ENCODE peak calls at places on chromosome X, in four cellular contexts. R, B, D and M are unnamed samples. For H3K4me1, H3K9me3 and H3K36me3, the result is how much of the 10 kb centered on the place peaks cover.

GRCh38 chrX:45295587-45295986 is 94.9 kb upstream of the DIPK2B start:
- DNase-seq in B (peak), R (no peak), D (peak), M (no peak)

GRCh38 chrX:20965270-20966044 is 408.8 kb upstream of the CNKSR2 start:
- DNase-seq in R (no peak), B (no peak), D (no peak), M (no peak)

GRCh38 chrX:124719060-124719459 is 372.7 kb downstream of the SH2D1A start:
- DNase-seq in R (no peak), D (no peak), B (no peak), M (no peak)

GRCh38 chrX:95484781-95485180 is 1199.9 kb upstream of the DIAPH2 start:
- DNase-seq in D (no peak), R (no peak), B (no peak), M (no peak)

GRCh38 chrX:118216488-118216887 is 99.9 kb upstream of the KLHL13 start:
- DNase-seq in B (peak), D (peak), R (no peak), M (peak)

GRCh38 chrX:96004386-96004785 is 680.3 kb upstream of the DIAPH2 start:
- DNase-seq in D (no peak), R (no peak), B (no peak), M (no peak)

GRCh38 chrX:2514131-2514530 is 13.4 kb upstream of the DHRSX start:
- DNase-seq in D (no peak), B (no peak), R (peak), M (no peak)

GRCh38 chrX:78708171-78708570 is 39.3 kb upstream of the LPAR4 start:
- DNase-seq in B (peak), D (no peak), R (no peak), M (no peak)

GRCh38 chrX:139267858-139268257 is 262.7 kb upstream of the F9 start:
- DNase-seq in D (no peak), B (no peak), R (no peak), M (no peak)

GRCh38 chrX:100895365-100896075 is 21.4 kb upstream of the NOX1 start:
- DNase-seq in R (peak), B (peak), D (peak), M (no peak)

GRCh38 chrX:9390693-9391368 is 74.0 kb upstream of the TBL1X start:
- DNase-seq in D (no peak), B (no peak), R (no peak), M (no peak)

GRCh38 chrX:9604111-9604907 is 139.5 kb downstream of the TBL1X start:
- DNase-seq in D (peak), B (no peak), R (no peak), M (no peak)

GRCh38 chrX:32673193-32673592 is 538.2 kb downstream of the DMD start:
- DNase-seq in R (peak), D (no peak), B (peak), M (no peak)

GRCh38 chrX:152635941-152636340 is 1.8 kb upstream of the GABRQ start:
- DNase-seq in R (peak), B (peak), D (peak), M (peak)

GRCh38 chrX:74579597-74580209 is 34.7 kb downstream of the RLIM start:
- DNase-seq in R (no peak), D (no peak), B (no peak), M (no peak)

GRCh38 chrX:103461156-103461555 is 58.1 kb downstream of the RAB40A start:
- DNase-seq in R (no peak), D (no peak), B (no peak), M (no peak)

GRCh38 chrX:102154900-102155805 is 624 bp downstream of the BEX5 start:
- DNase-seq in R (no peak), D (peak), B (peak), M (peak)

DNA sequence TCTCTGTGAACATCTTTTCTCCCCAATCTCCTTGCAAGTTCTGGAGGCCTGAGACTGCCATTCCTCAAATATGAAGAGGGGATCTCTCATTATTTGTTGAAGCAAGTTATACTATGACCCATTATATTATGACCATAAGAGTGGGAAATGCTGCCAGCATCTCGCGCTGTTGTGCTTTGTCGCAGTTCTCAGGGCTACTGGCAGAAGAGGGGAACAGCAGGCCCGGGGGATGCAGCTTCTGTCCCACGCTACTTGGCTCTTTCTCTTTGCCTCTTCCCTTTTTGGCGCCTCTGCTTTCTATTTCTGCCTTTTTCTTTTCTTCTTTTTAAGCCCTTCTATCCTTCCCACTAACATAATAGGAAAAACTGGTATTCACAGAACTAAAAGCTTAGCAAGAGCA is 64.2 kb downstream of the GEMIN8 start:
- DNase-seq in R (no peak), D (no peak), B (no peak), M (no peak)
- H3K4me1 ChIP-seq in R (under half), D (under half), B (under half), M (under half)

DNA sequence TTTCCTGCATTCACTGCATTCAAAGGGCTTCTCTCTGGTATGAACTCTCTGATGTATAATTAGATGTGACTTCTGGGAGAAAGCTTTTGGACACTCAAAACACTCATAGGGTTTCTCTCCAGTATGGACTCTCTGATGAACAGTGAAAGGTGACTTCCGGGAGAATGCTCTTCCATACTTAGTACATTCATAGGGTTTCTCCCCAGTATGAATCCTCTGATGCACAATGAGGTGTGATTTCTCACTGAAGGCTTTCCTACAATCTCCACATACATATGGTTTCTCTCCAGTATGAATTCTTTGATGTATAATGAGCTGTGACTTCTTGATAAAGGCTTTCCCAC is 12.2 kb downstream of the ZNF630 start:
- DNase-seq in B (no peak), D (no peak), R (no peak), M (no peak)
- H3K9me3 ChIP-seq in B (under half), D (under half), R (under half), M (under half)

GRCh38 chrX:109667986-109668385 is 43.0 kb upstream of the KCNE5 start:
- DNase-seq in D (no peak), B (no peak), R (no peak), M (no peak)
- H3K36me3 ChIP-seq in D (under half), B (under half), R (half or more), M (under half)

DNA sequence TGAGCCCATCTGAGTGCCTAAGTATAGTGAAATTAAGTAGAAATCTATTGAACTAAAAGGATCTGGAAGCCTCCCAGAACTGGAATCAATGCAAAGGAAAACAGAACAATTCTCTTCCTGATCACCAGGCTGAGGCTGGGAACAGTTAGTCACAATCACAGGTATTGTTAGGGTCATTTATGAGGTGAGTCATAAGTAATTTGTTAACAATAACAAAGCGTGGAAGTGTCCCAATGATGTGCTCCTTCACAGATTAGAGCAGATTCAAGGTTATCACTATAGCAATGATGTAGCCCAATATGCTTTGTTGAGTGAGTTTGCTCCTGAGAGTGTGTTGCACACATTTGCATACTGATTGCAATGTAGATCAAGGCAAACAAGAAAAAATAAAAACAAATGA is 228.1 kb downstream of the ZNF674 start:
- DNase-seq in D (no peak), R (no peak), B (no peak), M (no peak)
- H3K4me1 ChIP-seq in D (under half), R (under half), B (under half), M (under half)

DNA sequence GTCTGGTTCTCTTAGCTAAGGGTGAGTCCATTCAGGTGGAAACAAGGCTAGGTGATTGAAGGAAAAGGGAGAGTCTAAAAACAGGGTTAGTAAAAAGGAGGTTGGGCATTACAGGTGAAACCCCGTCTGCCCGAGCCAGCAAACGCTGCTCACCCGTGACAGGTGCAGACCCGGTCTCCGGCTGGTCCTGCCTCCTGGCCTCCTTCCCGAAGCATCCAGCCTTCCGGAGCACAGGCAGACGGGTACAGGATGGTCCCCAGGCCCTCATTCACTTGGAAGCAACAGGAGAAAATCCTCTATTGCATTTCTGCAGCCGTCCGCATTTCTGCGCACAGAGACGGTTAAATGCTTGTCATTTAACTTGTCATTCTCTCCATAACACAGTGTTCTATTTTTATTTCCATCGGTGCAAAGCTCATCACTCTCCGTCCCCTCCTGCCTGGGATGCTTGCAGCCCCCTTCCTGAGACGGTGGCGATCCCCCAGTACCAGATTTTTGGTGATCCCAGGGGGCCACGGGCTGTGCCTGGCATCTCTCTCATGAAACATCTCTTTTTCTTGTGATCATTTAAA is 90.8 kb upstream of the PPP2R3B start:
- DNase-seq in D (no peak), R (no peak), B (no peak), M (no peak)
- H3K9me3 ChIP-seq in D (under half), R (under half), B (under half), M (under half)

DNA sequence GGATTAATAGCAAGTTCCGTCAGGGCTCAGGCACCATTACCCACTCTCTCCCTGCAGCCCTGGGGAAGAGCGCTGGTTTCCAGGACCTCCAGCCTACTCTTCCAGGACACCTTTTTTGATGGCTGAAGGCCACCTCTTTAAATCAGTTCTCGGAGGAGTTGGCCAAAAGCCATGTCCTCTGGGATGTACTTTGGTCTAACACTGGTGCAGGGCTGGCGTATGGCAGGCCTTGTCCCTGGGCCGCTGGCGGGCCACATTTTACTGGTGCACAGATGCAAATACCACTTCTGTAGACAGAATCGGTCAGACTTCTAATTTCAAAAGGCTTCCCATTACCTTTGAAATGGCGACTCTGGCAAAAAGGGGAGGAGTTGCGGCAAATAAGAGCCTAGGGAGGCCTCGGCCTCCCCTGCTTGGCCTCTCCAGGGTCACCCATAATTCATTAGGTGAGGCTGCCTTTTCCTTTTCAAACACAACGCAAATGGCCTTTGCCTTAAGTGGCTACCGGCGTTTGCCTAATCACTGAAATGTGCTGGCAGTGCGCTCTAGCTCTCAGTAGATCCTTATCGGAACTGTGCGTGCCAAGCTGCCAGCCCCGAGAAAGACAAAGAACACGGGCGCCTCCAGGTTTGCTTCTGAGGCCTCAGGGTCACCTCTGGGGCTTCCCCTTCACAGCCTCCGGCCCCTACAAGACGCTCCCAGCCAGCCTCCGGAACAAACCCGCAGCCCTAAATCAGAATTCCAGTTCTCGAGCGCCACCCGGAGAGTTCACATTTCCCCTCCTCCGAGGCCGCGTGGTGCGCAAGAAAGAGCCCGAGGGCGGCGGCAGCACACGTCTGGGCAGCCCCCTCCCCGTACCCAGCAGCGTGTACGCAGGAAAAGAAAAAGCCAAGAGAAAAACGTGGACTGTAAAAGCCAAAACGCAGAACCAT is 76.2 kb upstream of the BCOR start:
- DNase-seq in R (peak), B (peak), D (peak), M (peak)
- H3K36me3 ChIP-seq in R (under half), B (under half), D (under half), M (under half)

GRCh38 chrX:136659174-136659573 is 11.2 kb downstream of the CD40LG start:
- DNase-seq in R (no peak), B (no peak), D (no peak), M (no peak)
- H3K4me1 ChIP-seq in R (under half), B (under half), D (under half), M (under half)

DNA sequence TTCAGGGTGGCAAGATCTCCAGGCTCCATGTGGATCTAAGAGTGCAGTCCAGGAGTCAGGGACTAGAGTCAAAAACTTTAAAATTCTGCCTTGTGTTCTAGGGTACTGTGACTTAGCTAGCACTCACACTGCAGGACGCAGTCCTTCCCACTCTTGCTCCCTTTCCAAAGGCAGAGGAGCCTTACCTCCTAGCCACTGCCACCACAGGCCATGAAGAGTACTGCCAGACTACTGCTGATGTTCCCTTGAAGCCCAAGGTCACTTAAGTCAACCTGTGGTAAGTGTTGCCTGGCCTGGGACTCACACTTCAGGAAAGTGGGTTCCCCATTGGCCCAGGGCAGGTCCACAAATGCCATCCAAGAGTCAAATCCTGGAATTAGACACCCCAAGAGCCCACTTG is 632.2 kb downstream of the PCDH19 start:
- DNase-seq in R (no peak), B (no peak), D (no peak), M (no peak)
- H3K9me3 ChIP-seq in R (under half), B (under half), D (under half), M (under half)